ENCODE peak calls at places on chromosomes 7 and 10, in six cellular contexts. Z is K562, C is HepG2, I is H1, H is HCT116, E is GM12878. F is an unnamed sample.

GRCh38 chr10:98041352-98042043 is 11.1 kb upstream of the CRTAC1 start:
- DNase-seq in Z (peak), C (peak), I (peak), H (peak), E (no peak), F (peak)

GRCh38 chr10:133277993-133278576 is 1.4 kb upstream of the ADAM8 start:
- DNase-seq in Z (no peak), C (peak), I (no peak), H (no peak), E (no peak), F (no peak)

GRCh38 chr10:31157125-31157983 is 125.7 kb upstream of the ZNF438 start:
- DNase-seq in Z (no peak), C (no peak), I (no peak), H (no peak), E (no peak), F (no peak)

GRCh38 chr10:60495357-60495756 is 105.7 kb upstream of the ANK3 start:
- DNase-seq in Z (no peak), C (no peak), I (no peak), H (no peak), E (no peak), F (no peak)

GRCh38 chr10:96700477-96701099 is 19.7 kb downstream of the PIK3AP1 start:
- DNase-seq in Z (no peak), C (no peak), I (no peak), H (no peak), E (no peak), F (no peak)

GRCh38 chr7:74380720-74381119 is 73.0 kb upstream of the GTF2IRD1 start:
- DNase-seq in Z (peak), C (peak), I (no peak), H (no peak), E (no peak), F (no peak)

GRCh38 chr10:18260308-18260971 is 120.2 kb downstream of the CACNB2 start:
- DNase-seq in Z (no peak), C (no peak), I (no peak), H (no peak), E (no peak), F (no peak)

GRCh38 chr10:17954856-17955255 is 3.1 kb downstream of the SLC39A12 start:
- DNase-seq in Z (no peak), C (no peak), I (no peak), H (no peak), E (no peak), F (no peak)

GRCh38 chr10:127252818-127253217 is 56.4 kb upstream of the INSYN2A start:
- DNase-seq in Z (no peak), C (no peak), I (no peak), H (no peak), E (no peak), F (no peak)

GRCh38 chr7:151754142-151754590 is 122.7 kb downstream of the PRKAG2 start:
- DNase-seq in Z (peak), C (peak), I (peak), H (peak), E (no peak), F (peak)

GRCh38 chr7:133512560-133512959 is 259.7 kb downstream of the EXOC4 start:
- DNase-seq in Z (no peak), C (no peak), I (no peak), H (no peak), E (no peak), F (no peak)

GRCh38 chr7:12583181-12583580 is 12.7 kb downstream of the SCIN start:
- DNase-seq in Z (no peak), C (no peak), I (no peak), H (no peak), E (no peak), F (no peak)

GRCh38 chr7:22858640-22859561 is 36.3 kb upstream of the TOMM7 start:
- DNase-seq in Z (peak), C (no peak), I (no peak), H (peak), E (no peak), F (no peak)

GRCh38 chr10:6328708-6329423 is 126.1 kb downstream of the PFKFB3 start:
- DNase-seq in Z (no peak), C (no peak), I (no peak), H (no peak), E (no peak), F (no peak)

GRCh38 chr10:104350146-104350635 is 3.4 kb upstream of the CFAP58 start:
- DNase-seq in Z (peak), C (peak), I (no peak), H (peak), E (peak), F (no peak)

GRCh38 chr7:3005257-3005656 is 38.4 kb downstream of the CARD11 start:
- DNase-seq in Z (no peak), C (no peak), I (no peak), H (no peak), E (no peak), F (no peak)

GRCh38 chr10:50438049-50438936 is 185.5 kb downstream of the SGMS1 start:
- DNase-seq in Z (no peak), C (no peak), I (no peak), H (no peak), E (no peak), F (no peak)

GRCh38 chr7:45874408-45875131 is 1.7 kb upstream of the CCDC201 start:
- DNase-seq in Z (no peak), C (peak), I (no peak), H (no peak), E (no peak), F (no peak)

GRCh38 chr10:58723977-58724376 is 211.3 kb downstream of the BICC1 start:
- DNase-seq in Z (no peak), C (no peak), I (no peak), H (no peak), E (no peak), F (no peak)

GRCh38 chr10:46514431-46514861 is 42.0 kb downstream of the GPRIN2 start:
- DNase-seq in Z (no peak), C (no peak), I (no peak), H (no peak), E (no peak), F (no peak)

GRCh38 chr10:59666310-59666709 is 43.3 kb downstream of the SLC16A9 start:
- DNase-seq in Z (no peak), C (no peak), I (no peak), H (no peak), E (no peak), F (no peak)

DNA sequence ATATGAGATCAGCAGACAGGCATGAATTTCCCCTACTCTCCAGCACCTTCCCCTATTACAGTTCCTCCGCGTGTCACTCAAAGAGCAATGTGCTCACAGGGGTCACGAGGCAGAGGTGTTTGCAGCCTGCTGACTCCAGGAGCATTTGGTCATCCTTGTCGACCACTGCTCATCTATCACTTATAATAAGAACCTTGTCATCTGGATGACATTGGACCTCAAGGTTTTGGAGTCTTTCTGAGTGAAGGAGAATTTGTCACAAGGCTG is 32.9 kb upstream of the PLPP4 start:
- DNase-seq in Z (no peak), C (no peak), I (no peak), H (no peak), E (no peak), F (no peak)
- TF ChIP-seq YY1 in Z (no peak), C (no peak), I (no peak), H (no peak), E (no peak), F (no peak)

DNA sequence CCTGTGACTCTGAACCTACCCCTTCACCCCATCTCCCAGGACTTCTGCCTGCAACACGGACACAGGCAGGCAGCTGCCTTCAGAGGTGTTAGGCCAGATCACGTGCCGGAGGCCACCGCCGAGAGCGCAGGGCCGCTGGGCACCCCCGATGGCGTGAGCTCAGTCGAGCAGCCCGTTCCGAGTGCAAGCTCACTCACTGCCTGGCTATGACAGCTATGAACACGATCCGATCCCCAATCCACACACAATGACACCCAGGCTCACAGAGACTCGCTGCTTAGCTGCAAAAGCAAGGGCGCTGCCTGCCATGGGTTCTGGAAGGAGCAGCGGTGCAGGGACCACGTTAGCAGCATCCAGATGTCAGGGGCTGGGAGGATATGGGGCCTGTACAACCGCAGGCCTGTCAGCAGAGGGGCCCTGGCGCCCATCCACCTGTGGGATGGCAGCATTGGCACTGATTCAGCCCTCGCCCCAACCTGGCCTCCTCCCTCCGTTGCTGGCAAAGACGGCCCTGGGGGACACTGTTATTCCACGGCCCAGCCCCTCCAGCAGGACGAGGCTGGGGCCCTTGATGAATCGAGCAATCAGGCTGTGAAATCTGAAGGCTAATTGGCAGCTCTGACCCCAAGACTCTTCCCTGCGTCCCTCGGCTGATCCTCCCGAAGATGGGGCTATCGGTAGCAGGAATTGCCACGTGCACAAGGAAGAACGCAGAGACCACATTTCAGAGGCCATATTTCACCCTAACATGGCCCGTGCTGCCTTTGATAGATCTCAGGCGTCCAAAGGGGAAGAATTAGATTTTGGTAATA is 230.1 kb downstream of the ELFN1 start:
- DNase-seq in Z (no peak), C (no peak), I (no peak), H (no peak), E (no peak), F (no peak)
- TF ChIP-seq ZNF274 in Z (no peak), C (no peak), I (no peak), H (no peak), E (no peak), F (no peak)

GRCh38 chr7:110281362-110281761 is 809.6 kb upstream of the LRRN3 start:
- DNase-seq in Z (no peak), C (no peak), I (no peak), H (no peak), E (no peak), F (no peak)
- H3K4me3 ChIP-seq in Z (no peak), C (no peak), I (no peak), H (no peak), E (no peak), F (no peak)

DNA sequence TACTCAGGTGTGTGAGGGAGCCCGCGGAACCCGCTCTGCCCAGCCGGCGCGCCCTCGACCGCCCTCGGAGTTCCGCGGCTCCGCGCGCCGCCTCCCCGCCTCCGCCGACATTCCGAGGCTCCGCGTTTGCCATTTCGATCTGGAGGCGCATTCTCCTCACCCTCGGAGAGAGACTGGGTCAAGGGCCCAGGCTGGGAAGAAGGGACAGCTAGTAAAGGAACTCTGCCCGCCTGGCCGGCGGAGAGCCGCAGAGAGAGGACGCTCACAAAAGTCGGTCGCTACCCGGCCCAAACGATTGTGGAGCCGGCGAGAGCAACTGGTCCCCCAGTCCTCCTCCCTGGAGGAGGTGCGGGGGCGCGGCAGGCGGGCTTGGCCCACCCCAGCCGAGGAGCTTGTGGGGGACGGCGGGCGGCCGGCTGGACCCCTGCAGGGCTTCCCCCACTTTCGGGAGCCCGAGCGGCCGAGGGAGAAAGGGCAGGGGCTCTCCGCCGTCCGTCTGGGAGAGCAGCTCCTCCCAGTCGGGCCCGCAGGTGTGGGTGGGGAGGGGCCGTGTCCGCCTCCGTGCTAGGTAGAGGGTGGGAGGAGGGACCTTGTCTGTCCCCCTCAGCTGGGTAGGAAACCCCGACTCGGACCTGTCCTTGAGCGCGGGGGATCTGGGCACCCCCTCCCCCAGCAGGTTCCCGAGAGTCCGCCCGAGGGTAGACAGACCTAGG is 74.3 kb upstream of the LEP start:
- DNase-seq in Z (no peak), C (no peak), I (no peak), H (no peak), E (no peak), F (no peak)
- TF ChIP-seq YY1 in Z (no peak), C (no peak), I (peak), H (no peak), E (no peak), F (no peak)

DNA sequence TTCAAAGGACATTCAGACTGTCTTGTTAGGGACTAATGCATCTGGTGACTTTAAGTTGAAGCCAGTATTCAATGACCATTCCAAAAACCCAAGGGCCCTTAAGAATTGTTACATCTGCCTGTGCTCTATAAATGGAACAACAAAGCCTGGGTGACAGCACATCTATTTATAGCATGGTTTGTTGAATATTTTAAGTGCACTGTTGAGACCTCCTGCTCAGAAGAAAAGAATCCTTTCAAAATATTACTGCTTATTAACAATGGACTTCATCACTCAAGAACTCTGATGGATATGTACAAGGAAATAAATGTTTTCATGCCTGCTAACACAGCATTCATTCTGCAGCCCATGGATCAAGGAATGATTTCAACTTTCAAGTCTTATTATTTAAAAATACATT is 33.1 kb upstream of the CYP26C1 start:
- DNase-seq in Z (no peak), C (no peak), I (no peak), H (no peak), E (no peak), F (no peak)
- TF ChIP-seq ZNF274 in Z (no peak), C (no peak), I (no peak), H (no peak), E (no peak), F (no peak)

GRCh38 chr7:27198871-27199801 is 755 bp downstream of the HOXA13 start:
- DNase-seq in Z (no peak), C (no peak), I (no peak), H (no peak), E (no peak), F (no peak)
- H3K4me3 ChIP-seq in Z (no peak), C (peak), I (no peak), H (peak), E (no peak), F (peak)

F was measured in NT2/D1.